ENCODE peak calls at places on chromosomes 5 and 9, in four cellular contexts. L is GM04504, Z is right cardiac atrium, P is tibial nerve. V is an unnamed sample.

GRCh38 chr9:71001780-71002386 is 119.5 kb downstream of the TRPM3 start:
- DNase-seq in Z (no peak), P (no peak), L (no peak), V (peak; percentile 32)

GRCh38 chr5:157219491-157220271 is 39.0 kb downstream of the ITK start:
- DNase-seq in P (no peak), Z (no peak), L (no peak), V (no peak)

GRCh38 chr9:122498883-122499288 is 11.7 kb upstream of the OR1J2 start:
- DNase-seq in P (no peak), L (peak; percentile 51), Z (peak; percentile 9), V (peak; percentile 14)

GRCh38 chr5:65100846-65101678 is 332.3 kb downstream of the CWC27 start:
- DNase-seq in P (peak; percentile 42), Z (peak; percentile 68), L (peak; percentile 65), V (peak; percentile 51)

GRCh38 chr9:95752129-95752731 is 123.3 kb upstream of the ERCC6L2 start:
- DNase-seq in L (no peak), P (no peak), Z (no peak), V (no peak)

GRCh38 chr9:89519393-89519805 is 21.5 kb upstream of the SEMA4D start:
- DNase-seq in P (no peak), L (no peak), Z (no peak), V (peak; percentile 82)

GRCh38 chr5:87081511-87082372 is 185.9 kb upstream of the RASA1 start:
- DNase-seq in P (no peak), L (no peak), Z (no peak), V (peak; percentile 34)

GRCh38 chr9:116633444-116633843 is 53.7 kb upstream of the TRIM32 start:
- DNase-seq in P (no peak), Z (no peak), L (no peak), V (no peak)

GRCh38 chr9:130522233-130522808 is 57.1 kb upstream of the FUBP3 start:
- DNase-seq in Z (no peak), P (no peak), L (no peak), V (no peak)

GRCh38 chr5:173238312-173239232 is 3.6 kb upstream of the NKX2-5 start:
- DNase-seq in Z (no peak), L (no peak), P (no peak), V (no peak)

GRCh38 chr5:136631176-136631575 is 265.8 kb upstream of the TRPC7 start:
- DNase-seq in L (no peak), P (no peak), Z (no peak), V (no peak)

GRCh38 chr5:135238622-135239460 is 160.2 kb downstream of the MACROH2A1 start:
- DNase-seq in L (no peak), P (no peak), Z (no peak), V (no peak)

GRCh38 chr9:134420281-134420835 is 94.1 kb downstream of the RXRA start:
- DNase-seq in P (no peak), L (no peak), Z (no peak), V (no peak)

GRCh38 chr9:34334337-34334824 is 5.0 kb downstream of the NUDT2 start:
- DNase-seq in L (no peak), P (no peak), Z (no peak), V (no peak)

GRCh38 chr9:74858753-74859414 is 28.8 kb downstream of the TRPM6 start:
- DNase-seq in Z (no peak), L (no peak), P (no peak), V (no peak)

GRCh38 chr9:138044485-138045383 is 167.2 kb downstream of the CACNA1B start:
- DNase-seq in L (no peak), P (no peak), Z (no peak), V (no peak)

GRCh38 chr5:21806943-21807342 is 1046.2 kb downstream of the CDH12 start:
- DNase-seq in Z (no peak), P (no peak), L (no peak), V (no peak)

GRCh38 chr5:27472875-27473274 is 434.5 kb upstream of the CDH9 start:
- DNase-seq in P (no peak), L (no peak), Z (no peak), V (no peak)

GRCh38 chr5:107874810-107875209 is 204.1 kb upstream of the EFNA5 start:
- DNase-seq in Z (no peak), L (no peak), P (no peak), V (no peak)

GRCh38 chr5:131710391-131710790 is 75.4 kb upstream of the RAPGEF6 start:
- DNase-seq in P (no peak), Z (no peak), L (no peak), V (no peak)

GRCh38 chr5:79893485-79893884 is 97.6 kb downstream of the MTX3 start:
- DNase-seq in P (no peak), Z (no peak), L (no peak), V (no peak)

GRCh38 chr5:158364367-158364766 is 505.4 kb upstream of the CLINT1 start:
- DNase-seq in P (no peak), L (no peak), Z (no peak), V (no peak)

GRCh38 chr5:119355636-119356383 is at the start of gene TNFAIP8:
- DNase-seq in P (peak; percentile 22), L (no peak), Z (peak; percentile 60), V (peak; percentile 36)

GRCh38 chr5:150512368-150512747 is 4.4 kb downstream of the NDST1 start:
- DNase-seq in Z (peak; percentile 55), L (no peak), P (no peak), V (no peak)

GRCh38 chr5:168219515-168220410 is 71.7 kb upstream of the WWC1 start:
- DNase-seq in L (peak; percentile 66), P (no peak), Z (no peak), V (peak; percentile 73)

GRCh38 chr9:106738109-106738508 is 124.9 kb upstream of the ZNF462 start:
- DNase-seq in P (no peak), Z (no peak), L (no peak), V (no peak)

GRCh38 chr9:34125681-34126206 is 754 bp downstream of the DCAF12 start:
- DNase-seq in L (no peak), P (no peak), Z (no peak), V (no peak)

GRCh38 chr9:134326754-134327526 is 685 bp downstream of the RXRA start:
- DNase-seq in L (no peak), Z (peak; percentile 48), P (no peak), V (no peak)

GRCh38 chr5:159975462-159976019 is 33.4 kb upstream of the TTC1 start:
- DNase-seq in L (peak; percentile 85), Z (peak; percentile 24), P (no peak), V (no peak)

GRCh38 chr5:150138551-150139265 is 16.9 kb downstream of the PDGFRB start:
- DNase-seq in L (peak; percentile 63), P (peak; percentile 55), Z (peak; percentile 77), V (peak; percentile 61)

GRCh38 chr9:5586391-5586802 is 42.5 kb upstream of the RIC1 start:
- DNase-seq in L (peak; percentile 43), P (no peak), Z (no peak), V (no peak)

GRCh38 chr9:71286146-71286545 is 164.7 kb upstream of the TRPM3 start:
- DNase-seq in P (no peak), Z (no peak), L (no peak), V (no peak)

GRCh38 chr9:85892406-85892805 is 48.5 kb upstream of the NAA35 start:
- DNase-seq in L (no peak), Z (no peak), P (no peak), V (no peak)

GRCh38 chr9:133051281-133051900 is 10.4 kb upstream of the CEL start:
- DNase-seq in L (no peak), P (no peak), Z (no peak), V (no peak)

GRCh38 chr5:126095001-126095400 is 328.2 kb upstream of the GRAMD2B start:
- DNase-seq in Z (no peak), L (no peak), P (no peak), V (no peak)

GRCh38 chr9:116002624-116003023 is 151.0 kb upstream of the PAPPA start:
- DNase-seq in L (no peak), Z (no peak), P (no peak), V (no peak)

GRCh38 chr5:42089705-42090104 is 164.6 kb downstream of the FBXO4 start:
- DNase-seq in Z (no peak), P (no peak), L (no peak), V (no peak)

GRCh38 chr5:68555891-68556689 is 340.5 kb downstream of the PIK3R1 start:
- DNase-seq in P (no peak), Z (no peak), L (no peak), V (no peak)

GRCh38 chr9:93894691-93895079 is 60.5 kb downstream of the BARX1 start:
- DNase-seq in P (no peak), Z (no peak), L (no peak), V (no peak)

V was measured in mucosa of gallbladder.